ENCODE peak calls at places on chromosomes 4 and X, in eight cellular contexts. One of them, this sample, is unnamed.

GRCh38 chr4:6548201-6548881 is 26.6 kb upstream of the MAN2B2 start:
- DNase-seq in stimulated activated CD4-positive, alpha-beta T cell treated with anti-CD3 and anti-CD28 coated beads, Interleukin-15, amount 100 ng/mL, for 1 hour: no peak
- DNase-seq in Kasumi-1: peak; percentile 63
- DNase-seq in adipocyte: peak; percentile 15
- DNase-seq in type B pancreatic cell: no peak
- DNase-seq in RWPE1: peak; percentile 8
- DNase-seq in WTC11: peak; percentile 65
- DNase-seq in psoas muscle: no peak
- DNase-seq in this sample: no peak

GRCh38 chrX:86066998-86067397 is 19.6 kb upstream of the CHM start:
- DNase-seq in stimulated activated CD4-positive, alpha-beta T cell treated with anti-CD3 and anti-CD28 coated beads, Interleukin-15, amount 100 ng/mL, for 1 hour: no peak
- DNase-seq in Kasumi-1: no peak
- DNase-seq in adipocyte: peak; percentile 1
- DNase-seq in type B pancreatic cell: no peak
- DNase-seq in RWPE1: no peak
- DNase-seq in WTC11: no peak
- DNase-seq in psoas muscle: no peak
- DNase-seq in this sample: no peak

GRCh38 chr4:99815597-99816011 is 1.0 kb upstream of the DAPP1 start:
- DNase-seq in stimulated activated CD4-positive, alpha-beta T cell treated with anti-CD3 and anti-CD28 coated beads, Interleukin-15, amount 100 ng/mL, for 1 hour: no peak
- DNase-seq in Kasumi-1: no peak
- DNase-seq in adipocyte: no peak
- DNase-seq in type B pancreatic cell: no peak
- DNase-seq in RWPE1: peak; percentile 79
- DNase-seq in WTC11: no peak
- DNase-seq in psoas muscle: no peak
- DNase-seq in this sample: no peak

GRCh38 chr4:146275370-146275769 is 61.0 kb downstream of the REELD1 start:
- DNase-seq in stimulated activated CD4-positive, alpha-beta T cell treated with anti-CD3 and anti-CD28 coated beads, Interleukin-15, amount 100 ng/mL, for 1 hour: no peak
- DNase-seq in Kasumi-1: peak; percentile 1
- DNase-seq in adipocyte: no peak
- DNase-seq in type B pancreatic cell: no peak
- DNase-seq in RWPE1: no peak
- DNase-seq in WTC11: no peak
- DNase-seq in psoas muscle: no peak
- DNase-seq in this sample: no peak

GRCh38 chr4:122744229-122744628 is 11.7 kb downstream of the BBS12 start:
- DNase-seq in stimulated activated CD4-positive, alpha-beta T cell treated with anti-CD3 and anti-CD28 coated beads, Interleukin-15, amount 100 ng/mL, for 1 hour: no peak
- DNase-seq in Kasumi-1: peak; percentile 83
- DNase-seq in adipocyte: peak; percentile 77
- DNase-seq in type B pancreatic cell: no peak
- DNase-seq in RWPE1: no peak
- DNase-seq in WTC11: no peak
- DNase-seq in psoas muscle: no peak
- DNase-seq in this sample: no peak

GRCh38 chr4:97123573-97123972 is 1019.7 kb downstream of the STPG2 start:
- DNase-seq in stimulated activated CD4-positive, alpha-beta T cell treated with anti-CD3 and anti-CD28 coated beads, Interleukin-15, amount 100 ng/mL, for 1 hour: no peak
- DNase-seq in Kasumi-1: no peak
- DNase-seq in adipocyte: no peak
- DNase-seq in type B pancreatic cell: no peak
- DNase-seq in RWPE1: no peak
- DNase-seq in WTC11: no peak
- DNase-seq in psoas muscle: no peak
- DNase-seq in this sample: no peak

GRCh38 chr4:81429031-81429430 is 42.7 kb downstream of the RASGEF1B start:
- DNase-seq in stimulated activated CD4-positive, alpha-beta T cell treated with anti-CD3 and anti-CD28 coated beads, Interleukin-15, amount 100 ng/mL, for 1 hour: no peak
- DNase-seq in Kasumi-1: no peak
- DNase-seq in adipocyte: no peak
- DNase-seq in type B pancreatic cell: no peak
- DNase-seq in RWPE1: no peak
- DNase-seq in WTC11: no peak
- DNase-seq in psoas muscle: no peak
- DNase-seq in this sample: no peak

GRCh38 chr4:168483786-168484185 is 3.5 kb upstream of the DDX60L start:
- DNase-seq in stimulated activated CD4-positive, alpha-beta T cell treated with anti-CD3 and anti-CD28 coated beads, Interleukin-15, amount 100 ng/mL, for 1 hour: no peak
- DNase-seq in Kasumi-1: no peak
- DNase-seq in adipocyte: peak; percentile 59
- DNase-seq in type B pancreatic cell: no peak
- DNase-seq in RWPE1: no peak
- DNase-seq in WTC11: no peak
- DNase-seq in psoas muscle: no peak
- DNase-seq in this sample: no peak

GRCh38 chr4:55321707-55322264 is 24.3 kb upstream of the SRD5A3 start:
- DNase-seq in stimulated activated CD4-positive, alpha-beta T cell treated with anti-CD3 and anti-CD28 coated beads, Interleukin-15, amount 100 ng/mL, for 1 hour: no peak
- DNase-seq in Kasumi-1: peak; percentile 98
- DNase-seq in adipocyte: peak; percentile 94
- DNase-seq in type B pancreatic cell: no peak
- DNase-seq in RWPE1: peak; percentile 50
- DNase-seq in WTC11: peak; percentile 83
- DNase-seq in psoas muscle: no peak
- DNase-seq in this sample: no peak

GRCh38 chr4:2930821-2931764 is 32.1 kb downstream of the NOP14 start:
- DNase-seq in stimulated activated CD4-positive, alpha-beta T cell treated with anti-CD3 and anti-CD28 coated beads, Interleukin-15, amount 100 ng/mL, for 1 hour: no peak
- DNase-seq in Kasumi-1: no peak
- DNase-seq in adipocyte: no peak
- DNase-seq in type B pancreatic cell: no peak
- DNase-seq in RWPE1: no peak
- DNase-seq in WTC11: no peak
- DNase-seq in psoas muscle: peak; percentile 75
- DNase-seq in this sample: no peak

GRCh38 chr4:72809208-72809607 is 240.2 kb upstream of the ADAMTS3 start:
- DNase-seq in stimulated activated CD4-positive, alpha-beta T cell treated with anti-CD3 and anti-CD28 coated beads, Interleukin-15, amount 100 ng/mL, for 1 hour: no peak
- DNase-seq in Kasumi-1: no peak
- DNase-seq in adipocyte: no peak
- DNase-seq in type B pancreatic cell: no peak
- DNase-seq in RWPE1: no peak
- DNase-seq in WTC11: no peak
- DNase-seq in psoas muscle: no peak
- DNase-seq in this sample: no peak

GRCh38 chrX:31340587-31340986 is 268.7 kb upstream of the FTHL17 start:
- DNase-seq in stimulated activated CD4-positive, alpha-beta T cell treated with anti-CD3 and anti-CD28 coated beads, Interleukin-15, amount 100 ng/mL, for 1 hour: no peak
- DNase-seq in Kasumi-1: no peak
- DNase-seq in adipocyte: no peak
- DNase-seq in type B pancreatic cell: no peak
- DNase-seq in RWPE1: no peak
- DNase-seq in WTC11: no peak
- DNase-seq in psoas muscle: no peak
- DNase-seq in this sample: no peak

GRCh38 chr4:113683143-113683542 is 78.4 kb downstream of the CAMK2D start:
- DNase-seq in stimulated activated CD4-positive, alpha-beta T cell treated with anti-CD3 and anti-CD28 coated beads, Interleukin-15, amount 100 ng/mL, for 1 hour: peak; percentile 29
- DNase-seq in Kasumi-1: no peak
- DNase-seq in adipocyte: no peak
- DNase-seq in type B pancreatic cell: no peak
- DNase-seq in RWPE1: no peak
- DNase-seq in WTC11: no peak
- DNase-seq in psoas muscle: no peak
- DNase-seq in this sample: peak; percentile 3

GRCh38 chrX:109672239-109672638 is 47.3 kb upstream of the KCNE5 start:
- DNase-seq in stimulated activated CD4-positive, alpha-beta T cell treated with anti-CD3 and anti-CD28 coated beads, Interleukin-15, amount 100 ng/mL, for 1 hour: no peak
- DNase-seq in Kasumi-1: no peak
- DNase-seq in adipocyte: no peak
- DNase-seq in type B pancreatic cell: no peak
- DNase-seq in RWPE1: no peak
- DNase-seq in WTC11: no peak
- DNase-seq in psoas muscle: no peak
- DNase-seq in this sample: no peak

GRCh38 chrX:71618303-71618721 is at the start of gene CXCR3:
- DNase-seq in stimulated activated CD4-positive, alpha-beta T cell treated with anti-CD3 and anti-CD28 coated beads, Interleukin-15, amount 100 ng/mL, for 1 hour: peak; percentile 19
- DNase-seq in Kasumi-1: peak; percentile 92
- DNase-seq in adipocyte: no peak
- DNase-seq in type B pancreatic cell: no peak
- DNase-seq in RWPE1: no peak
- DNase-seq in WTC11: no peak
- DNase-seq in psoas muscle: no peak
- DNase-seq in this sample: peak; percentile 39

GRCh38 chr4:124936427-124936826 is 223.9 kb upstream of the ANKRD50 start:
- DNase-seq in stimulated activated CD4-positive, alpha-beta T cell treated with anti-CD3 and anti-CD28 coated beads, Interleukin-15, amount 100 ng/mL, for 1 hour: no peak
- DNase-seq in Kasumi-1: no peak
- DNase-seq in adipocyte: peak; percentile 25
- DNase-seq in type B pancreatic cell: no peak
- DNase-seq in RWPE1: no peak
- DNase-seq in WTC11: no peak
- DNase-seq in psoas muscle: peak; percentile 66
- DNase-seq in this sample: no peak

GRCh38 chrX:17707731-17708130 is 29.6 kb upstream of the SCML1 start:
- DNase-seq in stimulated activated CD4-positive, alpha-beta T cell treated with anti-CD3 and anti-CD28 coated beads, Interleukin-15, amount 100 ng/mL, for 1 hour: no peak
- DNase-seq in Kasumi-1: no peak
- DNase-seq in adipocyte: no peak
- DNase-seq in type B pancreatic cell: no peak
- DNase-seq in RWPE1: no peak
- DNase-seq in WTC11: no peak
- DNase-seq in psoas muscle: no peak
- DNase-seq in this sample: no peak

GRCh38 chr4:168995537-168996295 is 14.3 kb downstream of the CBR4 start:
- DNase-seq in stimulated activated CD4-positive, alpha-beta T cell treated with anti-CD3 and anti-CD28 coated beads, Interleukin-15, amount 100 ng/mL, for 1 hour: no peak
- DNase-seq in Kasumi-1: peak; percentile 12
- DNase-seq in adipocyte: peak; percentile 45
- DNase-seq in type B pancreatic cell: no peak
- DNase-seq in RWPE1: no peak
- DNase-seq in WTC11: no peak
- DNase-seq in psoas muscle: no peak
- DNase-seq in this sample: no peak

GRCh38 chr4:165379662-165380061 is 854 bp downstream of the CPE start:
- DNase-seq in stimulated activated CD4-positive, alpha-beta T cell treated with anti-CD3 and anti-CD28 coated beads, Interleukin-15, amount 100 ng/mL, for 1 hour: no peak
- DNase-seq in Kasumi-1: no peak
- DNase-seq in adipocyte: peak; percentile 34
- DNase-seq in type B pancreatic cell: no peak
- DNase-seq in RWPE1: no peak
- DNase-seq in WTC11: peak; percentile 37
- DNase-seq in psoas muscle: peak; percentile 46
- DNase-seq in this sample: no peak

GRCh38 chr4:17494258-17494657 is 17.6 kb downstream of the QDPR start:
- DNase-seq in stimulated activated CD4-positive, alpha-beta T cell treated with anti-CD3 and anti-CD28 coated beads, Interleukin-15, amount 100 ng/mL, for 1 hour: no peak
- DNase-seq in Kasumi-1: no peak
- DNase-seq in adipocyte: peak; percentile 42
- DNase-seq in type B pancreatic cell: no peak
- DNase-seq in RWPE1: peak; percentile 31
- DNase-seq in WTC11: no peak
- DNase-seq in psoas muscle: no peak
- DNase-seq in this sample: no peak

GRCh38 chrX:114611018-114611619 is 27.2 kb downstream of the HTR2C start:
- DNase-seq in stimulated activated CD4-positive, alpha-beta T cell treated with anti-CD3 and anti-CD28 coated beads, Interleukin-15, amount 100 ng/mL, for 1 hour: no peak
- DNase-seq in Kasumi-1: peak; percentile 28
- DNase-seq in adipocyte: peak; percentile 76
- DNase-seq in type B pancreatic cell: no peak
- DNase-seq in RWPE1: peak; percentile 7
- DNase-seq in WTC11: peak; percentile 20
- DNase-seq in psoas muscle: no peak
- DNase-seq in this sample: no peak

GRCh38 chr4:107035711-107036601 is at the start of gene DKK2:
- DNase-seq in stimulated activated CD4-positive, alpha-beta T cell treated with anti-CD3 and anti-CD28 coated beads, Interleukin-15, amount 100 ng/mL, for 1 hour: no peak
- DNase-seq in Kasumi-1: peak; percentile 44
- DNase-seq in adipocyte: peak; percentile 72
- DNase-seq in type B pancreatic cell: peak; percentile 64
- DNase-seq in RWPE1: peak; percentile 10
- DNase-seq in WTC11: peak; percentile 30
- DNase-seq in psoas muscle: peak; percentile 62
- DNase-seq in this sample: no peak

GRCh38 chrX:21638311-21638710 is 19.8 kb downstream of the KLHL34 start:
- DNase-seq in stimulated activated CD4-positive, alpha-beta T cell treated with anti-CD3 and anti-CD28 coated beads, Interleukin-15, amount 100 ng/mL, for 1 hour: no peak
- DNase-seq in Kasumi-1: no peak
- DNase-seq in adipocyte: no peak
- DNase-seq in type B pancreatic cell: no peak
- DNase-seq in RWPE1: no peak
- DNase-seq in WTC11: no peak
- DNase-seq in psoas muscle: no peak
- DNase-seq in this sample: no peak

GRCh38 chr4:118351851-118352827 is 664 bp downstream of the PRSS12 start:
- DNase-seq in stimulated activated CD4-positive, alpha-beta T cell treated with anti-CD3 and anti-CD28 coated beads, Interleukin-15, amount 100 ng/mL, for 1 hour: no peak
- DNase-seq in Kasumi-1: no peak
- DNase-seq in adipocyte: peak; percentile 69
- DNase-seq in type B pancreatic cell: peak; percentile 75
- DNase-seq in RWPE1: peak; percentile 7
- DNase-seq in WTC11: peak; percentile 62
- DNase-seq in psoas muscle: peak; percentile 56
- DNase-seq in this sample: peak; percentile 15

GRCh38 chr4:25633541-25633940 is 22.1 kb upstream of the SLC34A2 start:
- DNase-seq in stimulated activated CD4-positive, alpha-beta T cell treated with anti-CD3 and anti-CD28 coated beads, Interleukin-15, amount 100 ng/mL, for 1 hour: no peak
- DNase-seq in Kasumi-1: no peak
- DNase-seq in adipocyte: no peak
- DNase-seq in type B pancreatic cell: no peak
- DNase-seq in RWPE1: no peak
- DNase-seq in WTC11: no peak
- DNase-seq in psoas muscle: no peak
- DNase-seq in this sample: no peak

GRCh38 chr4:8841678-8842268 is 29.9 kb downstream of the HMX1 start:
- DNase-seq in stimulated activated CD4-positive, alpha-beta T cell treated with anti-CD3 and anti-CD28 coated beads, Interleukin-15, amount 100 ng/mL, for 1 hour: no peak
- DNase-seq in Kasumi-1: no peak
- DNase-seq in adipocyte: no peak
- DNase-seq in type B pancreatic cell: peak; percentile 39
- DNase-seq in RWPE1: no peak
- DNase-seq in WTC11: no peak
- DNase-seq in psoas muscle: no peak
- DNase-seq in this sample: no peak

GRCh38 chr4:56755901-56756300 is 65.6 kb downstream of the SPINK2 start:
- DNase-seq in stimulated activated CD4-positive, alpha-beta T cell treated with anti-CD3 and anti-CD28 coated beads, Interleukin-15, amount 100 ng/mL, for 1 hour: no peak
- DNase-seq in Kasumi-1: no peak
- DNase-seq in adipocyte: no peak
- DNase-seq in type B pancreatic cell: no peak
- DNase-seq in RWPE1: no peak
- DNase-seq in WTC11: no peak
- DNase-seq in psoas muscle: no peak
- DNase-seq in this sample: no peak

GRCh38 chr4:186891859-186892486 is 168.3 kb upstream of the FAT1 start:
- DNase-seq in stimulated activated CD4-positive, alpha-beta T cell treated with anti-CD3 and anti-CD28 coated beads, Interleukin-15, amount 100 ng/mL, for 1 hour: no peak
- DNase-seq in Kasumi-1: no peak
- DNase-seq in adipocyte: no peak
- DNase-seq in type B pancreatic cell: no peak
- DNase-seq in RWPE1: no peak
- DNase-seq in WTC11: no peak
- DNase-seq in psoas muscle: no peak
- DNase-seq in this sample: no peak

GRCh38 chrX:39550795-39551361 is 546.9 kb downstream of the BCOR start:
- DNase-seq in stimulated activated CD4-positive, alpha-beta T cell treated with anti-CD3 and anti-CD28 coated beads, Interleukin-15, amount 100 ng/mL, for 1 hour: no peak
- DNase-seq in Kasumi-1: no peak
- DNase-seq in adipocyte: no peak
- DNase-seq in type B pancreatic cell: no peak
- DNase-seq in RWPE1: no peak
- DNase-seq in WTC11: no peak
- DNase-seq in psoas muscle: no peak
- DNase-seq in this sample: no peak

GRCh38 chrX:18725316-18725943 is 18.0 kb downstream of the PPEF1 start:
- DNase-seq in stimulated activated CD4-positive, alpha-beta T cell treated with anti-CD3 and anti-CD28 coated beads, Interleukin-15, amount 100 ng/mL, for 1 hour: no peak
- DNase-seq in Kasumi-1: no peak
- DNase-seq in adipocyte: no peak
- DNase-seq in type B pancreatic cell: no peak
- DNase-seq in RWPE1: no peak
- DNase-seq in WTC11: no peak
- DNase-seq in psoas muscle: no peak
- DNase-seq in this sample: no peak

This sample was measured in GM12891.